ENCODE peak calls at places on chromosomes 7 and 10, in ten cellular contexts. D is fibroblast of the aortic adventitia, C is psoas muscle, Y is astrocyte of the cerebellum, W is cardiac muscle cell, S is astrocyte, Q is H1, E is cardiac fibroblast, I is BJ, M is adrenal gland. G is an unnamed sample.

GRCh38 chr10:69629897-69630650 is at the start of gene FAM241B:
- DNase-seq in Q (peak; percentile 95), C (peak; percentile 79), E (peak; percentile 20), S (peak; percentile 16), Y (no peak), M (peak; percentile 65), I (no peak), D (no peak), W (peak; percentile 84), G (peak; percentile 66)

GRCh38 chr7:52715701-52716100 is 319.7 kb upstream of the POM121L12 start:
- DNase-seq in Q (no peak), W (no peak), Y (no peak), D (no peak), E (no peak), I (no peak), S (no peak), M (no peak), C (no peak), G (no peak)

GRCh38 chr10:25867321-25867720 is 66.7 kb upstream of the MYO3A start:
- DNase-seq in E (peak; percentile 63), M (no peak), W (no peak), Y (no peak), D (peak; percentile 37), S (peak; percentile 41), I (no peak), Q (no peak), C (no peak), G (no peak)

GRCh38 chr7:5218564-5219360 is 28.7 kb downstream of the WIPI2 start:
- DNase-seq in S (no peak), Q (no peak), I (no peak), C (no peak), W (no peak), D (no peak), E (no peak), Y (no peak), M (no peak), G (peak; percentile 75)

GRCh38 chr7:2260820-2261219 is 18.8 kb downstream of the NUDT1 start:
- DNase-seq in I (no peak), Y (no peak), W (peak; percentile 33), D (no peak), S (no peak), M (no peak), C (no peak), E (no peak), Q (no peak), G (no peak)

GRCh38 chr7:51188987-51189386 is 127.6 kb downstream of the COBL start:
- DNase-seq in I (no peak), D (no peak), Y (no peak), M (no peak), E (no peak), W (no peak), S (no peak), Q (no peak), C (no peak), G (no peak)

GRCh38 chr7:75889826-75890225 is 11.0 kb downstream of the RHBDD2 start:
- DNase-seq in C (no peak), E (peak; percentile 55), W (no peak), Q (no peak), I (no peak), M (peak; percentile 50), Y (peak; percentile 43), D (peak; percentile 24), S (peak; percentile 78), G (no peak)

GRCh38 chr10:107915277-107915634 is 750.8 kb upstream of the SORCS1 start:
- DNase-seq in W (no peak), S (peak; percentile 1), Y (no peak), C (no peak), D (peak; percentile 0), I (no peak), E (peak; percentile 32), Q (no peak), M (no peak), G (no peak)

GRCh38 chr10:125700355-125700911 is 17.5 kb upstream of the TEX36 start:
- DNase-seq in W (no peak), Q (no peak), Y (no peak), I (no peak), S (no peak), M (no peak), E (peak; percentile 53), C (no peak), D (peak; percentile 76), G (no peak)

GRCh38 chr10:77392851-77393250 is 244.8 kb downstream of the KCNMA1 start:
- DNase-seq in Y (peak; percentile 70), W (no peak), Q (no peak), E (peak; percentile 88), M (no peak), I (peak; percentile 88), D (peak; percentile 96), C (no peak), S (peak; percentile 96), G (no peak)

GRCh38 chr10:100370561-100370975 is 23.5 kb downstream of the SCD start:
- DNase-seq in C (peak; percentile 60), Q (no peak), S (no peak), Y (no peak), W (no peak), D (peak; percentile 57), I (no peak), M (no peak), E (no peak), G (peak; percentile 43)

GRCh38 chr10:67837519-67838314 is at the start of gene DNAJC12:
- DNase-seq in Y (no peak), W (peak; percentile 54), I (no peak), M (no peak), D (peak; percentile 63), C (no peak), Q (no peak), E (peak; percentile 81), S (peak; percentile 59), G (no peak)

GRCh38 chr10:66295602-66296001 is 630.2 kb upstream of the LRRTM3 start:
- DNase-seq in I (no peak), D (no peak), Y (no peak), M (no peak), S (no peak), C (no peak), E (no peak), Q (no peak), W (no peak), G (no peak)

GRCh38 chr7:69502358-69502757 is 95.9 kb upstream of the AUTS2 start:
- DNase-seq in C (no peak), M (no peak), W (no peak), S (no peak), Y (no peak), D (no peak), E (no peak), Q (no peak), I (no peak), G (no peak)

GRCh38 chr10:55351431-55351830 is 550.4 kb upstream of the PCDH15 start:
- DNase-seq in M (no peak), I (no peak), E (no peak), S (no peak), Y (no peak), D (no peak), W (no peak), C (no peak), Q (no peak), G (no peak)

GRCh38 chr10:79260803-79261740 is 86.2 kb upstream of the PPIF start:
- DNase-seq in I (no peak), W (peak; percentile 59), Q (no peak), Y (no peak), S (no peak), D (peak; percentile 47), M (no peak), C (no peak), E (peak; percentile 45), G (no peak)

GRCh38 chr10:127243490-127244272 is 47.3 kb upstream of the INSYN2A start:
- DNase-seq in M (peak; percentile 43), W (peak; percentile 64), Q (peak; percentile 83), I (no peak), D (peak; percentile 19), S (peak; percentile 4), E (peak; percentile 40), C (no peak), Y (peak; percentile 1), G (no peak)

GRCh38 chr7:26153246-26153822 is 1.3 kb downstream of the NFE2L3 start:
- DNase-seq in Y (no peak), I (no peak), D (no peak), M (no peak), S (no peak), W (no peak), E (no peak), C (no peak), Q (peak; percentile 61), G (no peak)

DNA sequence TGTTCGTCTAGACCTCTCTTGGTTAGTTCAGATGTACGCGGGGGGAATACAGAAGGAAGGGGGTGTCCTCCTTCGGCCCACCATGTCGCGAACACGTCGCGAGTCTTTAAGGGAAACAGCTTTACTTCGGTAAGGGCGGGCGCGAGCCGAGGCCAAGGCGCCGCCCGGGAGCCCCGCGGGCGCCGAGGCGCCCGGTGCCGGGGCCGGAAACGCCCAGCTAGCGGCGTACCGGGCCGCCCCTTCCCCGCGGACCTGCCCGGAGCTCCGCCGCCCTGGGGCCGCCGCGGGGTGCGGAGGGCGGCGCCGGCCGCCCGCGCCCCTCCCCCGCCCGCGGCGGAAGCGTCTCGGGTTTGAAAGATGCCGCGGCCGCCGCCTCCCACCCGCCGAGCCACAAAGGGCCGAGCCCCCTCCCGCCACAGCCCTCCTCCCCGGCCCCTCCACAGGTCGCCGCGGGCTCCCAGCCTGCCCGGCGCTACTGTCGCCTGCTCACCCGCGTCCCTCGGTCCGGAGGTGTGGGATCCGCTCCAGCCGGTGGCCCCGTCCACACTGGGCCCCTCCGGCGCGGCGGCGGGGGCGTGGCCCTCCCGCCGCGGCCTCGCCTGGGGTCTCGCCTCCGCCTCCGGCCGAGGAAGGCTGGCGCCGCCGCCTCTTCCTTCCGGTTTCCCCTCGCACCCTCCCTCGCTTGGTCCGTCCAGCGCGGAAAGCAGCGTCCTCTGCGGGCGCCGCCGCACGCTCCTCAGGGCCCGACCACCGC is at the start of gene KBTBD2:
- DNase-seq in E (peak; percentile 93), M (peak; percentile 86), C (peak; percentile 94), D (peak; percentile 81), W (peak; percentile 91), Q (peak; percentile 80), I (no peak), S (peak; percentile 72), Y (peak; percentile 49), G (peak; percentile 92)
- TF ChIP-seq CTCF in E (no peak), M (peak; percentile 9), C (no peak), D (no peak), W (no peak), Q (no peak), I (no peak), S (no peak), Y (no peak), G (no peak)

GRCh38 chr10:5412277-5412941 is at the start of gene NET1:
- DNase-seq in C (peak; percentile 96), Y (peak; percentile 70), W (peak; percentile 93), M (peak; percentile 94), S (peak; percentile 60), E (peak; percentile 91), Q (peak; percentile 95), D (peak; percentile 85), I (peak; percentile 31), G (peak; percentile 94)
- H3K4me3 ChIP-seq in C (peak within 1 kb of the TSS; percentile 66), Y (peak within 1 kb of the TSS; percentile 73), W (peak within 1 kb of the TSS; percentile 62), M (peak within 1 kb of the TSS; percentile 90), S (peak within 1 kb of the TSS; percentile 89), E (peak within 1 kb of the TSS; percentile 76), Q (peak within 1 kb of the TSS; percentile 72), D (peak within 1 kb of the TSS; percentile 75), I (peak within 1 kb of the TSS; percentile 98), G (peak within 1 kb of the TSS; percentile 63)

GRCh38 chr7:151529842-151530241 is 10.1 kb upstream of the RHEB start:
- DNase-seq in D (no peak), S (no peak), W (no peak), I (no peak), M (no peak), C (no peak), Y (no peak), Q (no peak), E (no peak), G (no peak)
- TF ChIP-seq CTCF in D (no peak), S (no peak), W (no peak), I (no peak), M (no peak), C (no peak), Y (no peak), Q (no peak), E (no peak), G (no peak)

GRCh38 chr10:15141136-15142067 is 27.1 kb downstream of the NMT2 start:
- DNase-seq in Q (no peak), D (peak; percentile 36), I (no peak), C (no peak), S (peak; percentile 56), Y (peak; percentile 15), M (no peak), W (no peak), E (no peak), G (no peak)
- H3K4me3 ChIP-seq in Q (no peak overlapping the region), D (no peak overlapping the region), I (no peak overlapping the region), C (no peak overlapping the region), S (no peak overlapping the region), Y (no peak overlapping the region), M (no peak overlapping the region), W (no peak overlapping the region), E (no peak overlapping the region), G (no peak overlapping the region)

G was measured in right lobe of liver.